ENCODE peak calls at places on chromosomes 7 and 10, in six cellular contexts. D, A, V, E, B and K are unnamed samples.
A peak's percentile ranks its signal among the peaks of the same experiment; 100 is the strongest.

GRCh38 chr10:11742009-11742778 is at the start of gene ECHDC3:
- DNase-seq in V (peak; percentile 74), E (peak; percentile 91), A (peak; percentile 31), B (peak; percentile 90), D (no peak), K (peak; percentile 78)

GRCh38 chr7:111756687-111757178 is 194.4 kb upstream of the IMMP2L start:
- DNase-seq in D (peak; percentile 75), E (no peak), B (peak; percentile 59), A (peak; percentile 84), V (peak; percentile 31), K (peak; percentile 29)

GRCh38 chr10:7625009-7625408 is 41.8 kb downstream of the ITIH5 start:
- DNase-seq in V (no peak), B (no peak), A (no peak), D (no peak), E (no peak), K (no peak)

GRCh38 chr10:123967626-123968243 is 76.1 kb upstream of the CPXM2 start:
- DNase-seq in B (peak; percentile 71), A (peak; percentile 70), V (peak; percentile 71), D (peak; percentile 77), E (peak; percentile 84), K (peak; percentile 79)

GRCh38 chr7:30226593-30227268 is 57.7 kb upstream of the ZNRF2 start:
- DNase-seq in E (peak; percentile 88), V (no peak), B (peak; percentile 51), D (no peak), A (no peak), K (peak; percentile 63)

GRCh38 chr10:33507662-33508425 is 173.4 kb upstream of the NRP1 start:
- DNase-seq in D (no peak), E (no peak), B (no peak), A (no peak), V (no peak), K (no peak)

GRCh38 chr7:139895141-139895829 is 66.2 kb downstream of the TBXAS1 start:
- DNase-seq in E (no peak), V (no peak), B (no peak), A (no peak), D (no peak), K (no peak)

GRCh38 chr7:81583882-81584533 is 185.8 kb downstream of the HGF start:
- DNase-seq in A (no peak), B (no peak), V (no peak), E (no peak), D (no peak), K (no peak)

GRCh38 chr7:121741896-121742295 is 131.1 kb upstream of the PTPRZ1 start:
- DNase-seq in D (no peak), A (no peak), V (no peak), E (no peak), B (no peak), K (no peak)

GRCh38 chr10:77943086-77943901 is 16.7 kb upstream of the DLG5 start:
- DNase-seq in A (no peak), E (no peak), V (no peak), D (no peak), B (no peak), K (no peak)

GRCh38 chr7:84105582-84105981 is 89.0 kb downstream of the SEMA3A start:
- DNase-seq in E (no peak), D (no peak), V (no peak), A (no peak), B (no peak), K (no peak)

GRCh38 chr7:77354484-77354883 is 61.7 kb downstream of the GSAP start:
- DNase-seq in B (no peak), V (no peak), D (no peak), A (no peak), E (no peak), K (no peak)

GRCh38 chr7:122738937-122739336 is 36.2 kb upstream of the RNF148 start:
- DNase-seq in V (no peak), E (no peak), B (no peak), A (no peak), D (no peak), K (no peak)

GRCh38 chr10:97888641-97889262 is 39.1 kb downstream of the GOLGA7B start:
- DNase-seq in D (no peak), B (peak; percentile 83), A (no peak), V (peak; percentile 22), E (no peak), K (no peak)

GRCh38 chr7:17674166-17674955 is 265.9 kb downstream of the SNX13 start:
- DNase-seq in B (no peak), A (no peak), E (no peak), V (no peak), D (no peak), K (no peak)

GRCh38 chr10:71600856-71601255 is 118.7 kb downstream of the C10orf105 start:
- DNase-seq in D (peak; percentile 71), A (peak; percentile 42), B (no peak), E (no peak), V (no peak), K (no peak)

GRCh38 chr7:16817536-16817935 is 12.7 kb upstream of the AGR2 start:
- DNase-seq in V (no peak), A (no peak), B (no peak), D (no peak), E (no peak), K (no peak)

GRCh38 chr10:3887885-3888476 is 103.0 kb upstream of the KLF6 start:
- DNase-seq in B (no peak), V (peak; percentile 77), A (peak; percentile 74), D (peak; percentile 76), E (no peak), K (no peak)

GRCh38 chr10:22958338-22958737 is 30.5 kb downstream of the ARMC3 start:
- DNase-seq in E (no peak), A (no peak), B (no peak), D (no peak), V (no peak), K (no peak)

GRCh38 chr10:113151178-113151577 is 201.1 kb downstream of the TCF7L2 start:
- DNase-seq in D (no peak), A (no peak), E (no peak), V (no peak), B (no peak), K (no peak)

GRCh38 chr7:24778543-24779282 is 21.4 kb upstream of the GSDME start:
- DNase-seq in A (peak; percentile 69), V (peak; percentile 25), D (peak; percentile 82), B (peak; percentile 69), E (no peak), K (no peak)

GRCh38 chr7:82050792-82051191 is 280.9 kb upstream of the HGF start:
- DNase-seq in B (no peak), D (no peak), E (no peak), V (no peak), A (no peak), K (no peak)

GRCh38 chr7:99563650-99564049 is 5.2 kb downstream of the ZNF655 start:
- DNase-seq in V (peak; percentile 81), A (no peak), E (no peak), D (no peak), B (no peak), K (no peak)

GRCh38 chr7:151993977-151994676 is 31.3 kb upstream of the GALNT11 start:
- DNase-seq in E (no peak), B (no peak), A (no peak), D (no peak), V (no peak), K (no peak)

GRCh38 chr7:24574365-24574764 is 1.1 kb downstream of the PALS2 start:
- DNase-seq in D (no peak), E (no peak), A (no peak), B (no peak), V (no peak), K (no peak)

GRCh38 chr7:13945670-13946069 is 43.8 kb downstream of the ETV1 start:
- DNase-seq in D (no peak), A (no peak), B (no peak), E (no peak), V (no peak), K (no peak)

GRCh38 chr7:28096713-28097112 is 83.9 kb downstream of the JAZF1 start:
- DNase-seq in E (no peak), B (no peak), D (peak; percentile 79), A (peak; percentile 50), V (peak; percentile 58), K (no peak)

DNA sequence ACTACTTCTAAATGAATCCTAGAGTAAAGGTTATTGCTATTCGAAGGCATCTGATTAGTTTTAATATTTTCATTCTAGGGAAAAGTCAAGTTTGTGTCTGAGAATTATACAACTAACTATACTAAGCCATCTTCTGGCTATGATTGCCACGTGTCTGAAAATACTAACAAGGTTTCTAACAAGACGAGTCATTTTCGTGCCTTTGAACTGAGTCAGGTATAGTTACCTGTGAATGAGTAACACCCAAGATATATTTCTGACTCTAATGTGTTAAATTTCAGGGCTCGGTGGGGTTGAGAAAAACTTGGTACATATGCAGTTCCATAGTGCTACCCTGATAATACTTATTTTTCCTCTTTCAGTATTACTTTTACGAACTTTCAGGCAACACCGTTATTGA is 35.5 kb downstream of the TASOR2 start:
- DNase-seq in B (no peak), V (no peak), D (no peak), A (no peak), E (no peak), K (no peak)
- H3K4me1 ChIP-seq in B (no peaks in the 10 kb centered on the region), V (no peaks in the 10 kb centered on the region), D (no peaks in the 10 kb centered on the region), A (no peaks in the 10 kb centered on the region), E (no peaks in the 10 kb centered on the region), K (no peaks in the 10 kb centered on the region)

GRCh38 chr10:78968300-78968943 is 100.3 kb upstream of the ZMIZ1 start:
- DNase-seq in V (no peak), B (no peak), A (no peak), E (peak; percentile 33), D (no peak), K (no peak)
- H3K4me1 ChIP-seq in V (peaks cover 32% of the 10 kb centered on the region), B (peaks cover 28% of the 10 kb centered on the region), A (peaks cover 17% of the 10 kb centered on the region), E (peaks cover 25% of the 10 kb centered on the region), D (peaks cover 28% of the 10 kb centered on the region), K (peaks cover 7% of the 10 kb centered on the region)

GRCh38 chr7:134900430-134900876 is 85.9 kb upstream of the AGBL3 start:
- DNase-seq in A (no peak), E (no peak), B (no peak), V (no peak), D (no peak), K (no peak)
- H3K4me1 ChIP-seq in A (peaks cover 69% of the 10 kb centered on the region), E (no peaks in the 10 kb centered on the region), B (peaks cover 17% of the 10 kb centered on the region), V (peaks cover 18% of the 10 kb centered on the region), D (peaks cover 78% of the 10 kb centered on the region), K (no peaks in the 10 kb centered on the region)

GRCh38 chr7:117282239-117282812 is 40.5 kb downstream of the WNT2 start:
- DNase-seq in A (no peak), V (no peak), B (no peak), E (no peak), D (no peak), K (no peak)

GRCh38 chr7:117283779-117284178 is 39.1 kb downstream of the WNT2 start:
- DNase-seq in D (no peak), E (no peak), B (no peak), V (no peak), A (no peak), K (no peak)

GRCh38 chr7:117283371-117283770 is 39.5 kb downstream of the WNT2 start:
- DNase-seq in V (no peak), D (no peak), E (no peak), A (no peak), B (no peak), K (no peak)

GRCh38 chr7:117285821-117286220 is 37.0 kb downstream of the WNT2 start:
- DNase-seq in B (no peak), V (no peak), D (no peak), A (no peak), E (no peak), K (no peak)

DNA sequence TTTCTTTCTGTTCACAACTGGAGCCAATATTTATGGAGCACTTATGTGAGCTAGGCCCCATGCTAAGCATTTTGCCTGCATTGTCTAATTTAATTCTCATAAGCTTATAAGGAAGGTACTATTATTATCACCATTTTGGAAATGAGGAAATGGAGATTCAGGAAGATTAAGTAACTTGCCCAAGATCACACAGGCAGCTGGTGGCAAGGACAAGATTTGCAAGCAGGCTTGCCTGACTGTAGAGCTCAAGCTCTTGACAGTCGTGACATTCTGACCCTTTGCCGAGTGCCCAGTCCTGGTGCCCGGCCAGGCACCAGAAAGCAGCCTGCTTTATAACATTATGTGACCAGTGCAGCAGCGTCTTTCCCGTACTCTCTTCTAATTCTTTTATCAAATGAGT is 38.2 kb downstream of the WNT2 start:
- DNase-seq in E (no peak), A (no peak), D (no peak), B (no peak), V (no peak), K (no peak)
- H3K4me1 ChIP-seq in E (no peaks in the 10 kb centered on the region), A (no peaks in the 10 kb centered on the region), D (no peaks in the 10 kb centered on the region), B (peaks cover 17% of the 10 kb centered on the region), V (no peaks in the 10 kb centered on the region), K (no peaks in the 10 kb centered on the region)